ENCODE peak calls at places on chromosomes 12 and 14, in nine cellular contexts. One of them, this sample, is unnamed.
A peak's percentile ranks its signal among the peaks of the same experiment; 100 is the strongest.

GRCh38 chr14:25394791-25395391 is 344.9 kb upstream of the STXBP6 start:
- DNase-seq in ascending aorta: no peak
- DNase-seq in tibial artery: no peak
- DNase-seq in HCT116: no peak
- DNase-seq in cardiac fibroblast: no peak
- DNase-seq in WTC11: no peak
- DNase-seq in thoracic aorta: no peak
- DNase-seq in foreskin fibroblast: no peak
- DNase-seq in breast epithelium: no peak
- DNase-seq in this sample: no peak

GRCh38 chr14:22614240-22614799 is 16.2 kb downstream of the ABHD4 start:
- DNase-seq in cardiac fibroblast: peak; percentile 89
- DNase-seq in WTC11: no peak
- DNase-seq in ascending aorta: no peak
- DNase-seq in tibial artery: no peak
- DNase-seq in foreskin fibroblast: peak; percentile 80
- DNase-seq in thoracic aorta: no peak
- DNase-seq in HCT116: peak; percentile 76
- DNase-seq in breast epithelium: peak; percentile 44
- DNase-seq in this sample: no peak

GRCh38 chr14:28780843-28781503 is 14.4 kb downstream of the FOXG1 start:
- DNase-seq in thoracic aorta: no peak
- DNase-seq in HCT116: no peak
- DNase-seq in ascending aorta: no peak
- DNase-seq in breast epithelium: no peak
- DNase-seq in foreskin fibroblast: no peak
- DNase-seq in tibial artery: no peak
- DNase-seq in WTC11: no peak
- DNase-seq in cardiac fibroblast: no peak
- DNase-seq in this sample: no peak

GRCh38 chr12:108825205-108825950 is 32.0 kb downstream of the SSH1 start:
- DNase-seq in cardiac fibroblast: peak; percentile 56
- DNase-seq in breast epithelium: no peak
- DNase-seq in tibial artery: no peak
- DNase-seq in ascending aorta: no peak
- DNase-seq in HCT116: no peak
- DNase-seq in WTC11: no peak
- DNase-seq in foreskin fibroblast: peak; percentile 45
- DNase-seq in thoracic aorta: no peak
- DNase-seq in this sample: no peak

GRCh38 chr12:100576311-100577036 is 3.0 kb downstream of the GAS2L3 start:
- DNase-seq in thoracic aorta: no peak
- DNase-seq in breast epithelium: no peak
- DNase-seq in HCT116: peak; percentile 33
- DNase-seq in ascending aorta: no peak
- DNase-seq in foreskin fibroblast: peak; percentile 78
- DNase-seq in cardiac fibroblast: peak; percentile 80
- DNase-seq in tibial artery: no peak
- DNase-seq in WTC11: no peak
- DNase-seq in this sample: no peak

GRCh38 chr12:98294426-98294825 is 221.0 kb upstream of the TMPO start:
- DNase-seq in breast epithelium: no peak
- DNase-seq in foreskin fibroblast: no peak
- DNase-seq in thoracic aorta: no peak
- DNase-seq in tibial artery: no peak
- DNase-seq in WTC11: no peak
- DNase-seq in ascending aorta: no peak
- DNase-seq in HCT116: no peak
- DNase-seq in cardiac fibroblast: no peak
- DNase-seq in this sample: no peak

GRCh38 chr14:35285168-35285990 is 6.8 kb upstream of the PSMA6 start:
- DNase-seq in foreskin fibroblast: peak; percentile 21
- DNase-seq in thoracic aorta: no peak
- DNase-seq in WTC11: no peak
- DNase-seq in ascending aorta: no peak
- DNase-seq in breast epithelium: no peak
- DNase-seq in tibial artery: no peak
- DNase-seq in cardiac fibroblast: no peak
- DNase-seq in HCT116: no peak
- DNase-seq in this sample: no peak

GRCh38 chr14:104346608-104347007 is 208.2 kb downstream of the KIF26A start:
- DNase-seq in WTC11: no peak
- DNase-seq in thoracic aorta: no peak
- DNase-seq in tibial artery: peak; percentile 40
- DNase-seq in cardiac fibroblast: no peak
- DNase-seq in breast epithelium: no peak
- DNase-seq in HCT116: no peak
- DNase-seq in foreskin fibroblast: no peak
- DNase-seq in ascending aorta: no peak
- DNase-seq in this sample: no peak

GRCh38 chr14:37709419-37710195 is 114.2 kb downstream of the TTC6 start:
- DNase-seq in WTC11: no peak
- DNase-seq in thoracic aorta: no peak
- DNase-seq in HCT116: peak; percentile 16
- DNase-seq in cardiac fibroblast: peak; percentile 7
- DNase-seq in ascending aorta: no peak
- DNase-seq in tibial artery: no peak
- DNase-seq in breast epithelium: no peak
- DNase-seq in foreskin fibroblast: peak; percentile 8
- DNase-seq in this sample: no peak
- TF ChIP-seq CTCF in WTC11: no peak
- TF ChIP-seq CTCF in thoracic aorta: no peak
- TF ChIP-seq CTCF in HCT116: peak; percentile 40
- TF ChIP-seq CTCF in cardiac fibroblast: peak; percentile 45
- TF ChIP-seq CTCF in ascending aorta: no peak
- TF ChIP-seq CTCF in tibial artery: no peak
- TF ChIP-seq CTCF in breast epithelium: peak; percentile 30
- TF ChIP-seq CTCF in foreskin fibroblast: peak; percentile 36
- TF ChIP-seq CTCF in this sample: peak; percentile 73

GRCh38 chr14:67837011-67837624 is 17.5 kb downstream of the RAD51B start:
- DNase-seq in HCT116: peak; percentile 72
- DNase-seq in thoracic aorta: no peak
- DNase-seq in cardiac fibroblast: peak; percentile 92
- DNase-seq in breast epithelium: peak; percentile 57
- DNase-seq in tibial artery: no peak
- DNase-seq in foreskin fibroblast: peak; percentile 62
- DNase-seq in ascending aorta: no peak
- DNase-seq in WTC11: no peak
- DNase-seq in this sample: peak; percentile 47
- TF ChIP-seq CTCF in HCT116: peak; percentile 66
- TF ChIP-seq CTCF in thoracic aorta: peak; percentile 41
- TF ChIP-seq CTCF in cardiac fibroblast: peak; percentile 48
- TF ChIP-seq CTCF in breast epithelium: peak; percentile 84
- TF ChIP-seq CTCF in tibial artery: peak; percentile 64
- TF ChIP-seq CTCF in foreskin fibroblast: peak; percentile 60
- TF ChIP-seq CTCF in ascending aorta: peak; percentile 40
- TF ChIP-seq CTCF in WTC11: peak; percentile 36
- TF ChIP-seq CTCF in this sample: peak; percentile 83

GRCh38 chr14:79254069-79254775 is 957.1 kb downstream of the DIO2 start:
- DNase-seq in thoracic aorta: no peak
- DNase-seq in cardiac fibroblast: peak; percentile 6
- DNase-seq in WTC11: no peak
- DNase-seq in tibial artery: no peak
- DNase-seq in HCT116: no peak
- DNase-seq in breast epithelium: no peak
- DNase-seq in foreskin fibroblast: peak; percentile 4
- DNase-seq in ascending aorta: no peak
- DNase-seq in this sample: no peak
- TF ChIP-seq CTCF in thoracic aorta: no peak
- TF ChIP-seq CTCF in cardiac fibroblast: no peak
- TF ChIP-seq CTCF in WTC11: no peak
- TF ChIP-seq CTCF in tibial artery: no peak
- TF ChIP-seq CTCF in HCT116: no peak
- TF ChIP-seq CTCF in breast epithelium: no peak
- TF ChIP-seq CTCF in foreskin fibroblast: no peak
- TF ChIP-seq CTCF in ascending aorta: no peak
- TF ChIP-seq CTCF in this sample: no peak

DNA sequence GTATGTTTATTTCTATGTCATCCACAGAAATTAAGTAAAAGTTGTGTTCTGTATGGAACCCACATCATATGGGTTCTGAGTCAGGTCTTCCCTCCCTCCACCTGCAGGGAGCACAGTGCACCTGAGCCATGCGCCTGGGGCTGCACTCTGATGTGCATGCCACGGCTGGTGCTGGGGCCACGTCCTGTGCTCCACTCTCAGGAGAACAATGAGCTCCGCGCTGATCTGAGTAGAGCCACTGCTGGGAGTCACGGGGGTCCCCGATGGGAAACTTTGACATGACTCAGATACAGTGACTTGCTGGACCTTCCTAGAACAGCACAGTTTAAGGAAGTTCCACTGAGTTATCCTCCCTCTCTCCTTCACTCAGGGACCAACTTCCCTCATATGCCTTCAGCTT is 683.4 kb downstream of the TMEM121 start:
- DNase-seq in foreskin fibroblast: no peak
- DNase-seq in cardiac fibroblast: no peak
- DNase-seq in tibial artery: no peak
- DNase-seq in thoracic aorta: no peak
- DNase-seq in HCT116: no peak
- DNase-seq in breast epithelium: no peak
- DNase-seq in ascending aorta: no peak
- DNase-seq in WTC11: no peak
- DNase-seq in this sample: no peak
- TF ChIP-seq CTCF in foreskin fibroblast: no peak
- TF ChIP-seq CTCF in cardiac fibroblast: no peak
- TF ChIP-seq CTCF in tibial artery: no peak
- TF ChIP-seq CTCF in thoracic aorta: no peak
- TF ChIP-seq CTCF in HCT116: no peak
- TF ChIP-seq CTCF in breast epithelium: no peak
- TF ChIP-seq CTCF in ascending aorta: no peak
- TF ChIP-seq CTCF in WTC11: no peak
- TF ChIP-seq CTCF in this sample: no peak

GRCh38 chr12:112801055-112801454 is 9.5 kb downstream of the RPH3A start:
- DNase-seq in WTC11: no peak
- DNase-seq in HCT116: no peak
- DNase-seq in foreskin fibroblast: no peak
- DNase-seq in thoracic aorta: no peak
- DNase-seq in ascending aorta: no peak
- DNase-seq in cardiac fibroblast: no peak
- DNase-seq in breast epithelium: no peak
- DNase-seq in tibial artery: no peak
- DNase-seq in this sample: no peak

GRCh38 chr12:112807452-112807851 is 15.9 kb downstream of the RPH3A start:
- DNase-seq in HCT116: no peak
- DNase-seq in tibial artery: no peak
- DNase-seq in cardiac fibroblast: no peak
- DNase-seq in breast epithelium: no peak
- DNase-seq in thoracic aorta: no peak
- DNase-seq in foreskin fibroblast: no peak
- DNase-seq in WTC11: no peak
- DNase-seq in ascending aorta: no peak
- DNase-seq in this sample: no peak

GRCh38 chr12:112800183-112800582 is 8.6 kb downstream of the RPH3A start:
- DNase-seq in cardiac fibroblast: no peak
- DNase-seq in thoracic aorta: no peak
- DNase-seq in WTC11: no peak
- DNase-seq in breast epithelium: no peak
- DNase-seq in tibial artery: no peak
- DNase-seq in ascending aorta: no peak
- DNase-seq in HCT116: no peak
- DNase-seq in foreskin fibroblast: no peak
- DNase-seq in this sample: no peak

GRCh38 chr12:112806721-112807120 is 15.2 kb downstream of the RPH3A start:
- DNase-seq in thoracic aorta: no peak
- DNase-seq in tibial artery: no peak
- DNase-seq in HCT116: no peak
- DNase-seq in WTC11: no peak
- DNase-seq in cardiac fibroblast: no peak
- DNase-seq in foreskin fibroblast: no peak
- DNase-seq in breast epithelium: no peak
- DNase-seq in ascending aorta: no peak
- DNase-seq in this sample: no peak

DNA sequence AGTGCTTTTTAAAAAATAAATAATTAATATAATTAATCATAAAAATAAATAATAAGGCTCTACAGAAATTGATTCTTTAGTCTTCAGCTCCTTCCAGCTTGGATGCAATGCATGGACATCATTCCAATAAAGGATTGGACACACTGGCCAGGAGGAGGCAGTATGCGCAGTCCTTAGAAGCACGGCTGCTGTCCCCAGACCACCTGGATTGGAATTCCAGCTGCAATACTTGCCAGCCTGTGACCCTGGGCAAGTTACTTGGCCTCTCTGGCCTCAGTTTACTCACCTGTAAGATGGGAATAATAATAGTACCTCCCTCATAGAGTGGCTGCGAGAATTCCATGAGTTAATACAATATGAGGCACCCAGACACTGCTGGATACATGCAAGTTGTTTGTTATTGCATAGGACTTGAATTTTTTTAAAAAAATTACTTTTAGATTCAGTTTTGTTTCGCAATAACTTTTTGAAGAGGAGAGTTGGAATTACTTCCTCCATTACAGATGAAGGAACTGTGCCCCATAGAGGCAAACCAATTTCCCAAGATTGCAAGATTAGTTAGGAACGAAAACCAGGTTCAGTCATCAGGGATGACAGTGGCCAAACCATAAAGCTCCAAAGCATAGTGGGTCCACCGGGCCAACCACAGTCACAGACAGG is 12.2 kb downstream of the RPH3A start:
- DNase-seq in breast epithelium: no peak
- DNase-seq in WTC11: no peak
- DNase-seq in cardiac fibroblast: no peak
- DNase-seq in tibial artery: no peak
- DNase-seq in HCT116: no peak
- DNase-seq in thoracic aorta: no peak
- DNase-seq in foreskin fibroblast: no peak
- DNase-seq in ascending aorta: no peak
- DNase-seq in this sample: no peak
- TF ChIP-seq CTCF in breast epithelium: no peak
- TF ChIP-seq CTCF in WTC11: no peak
- TF ChIP-seq CTCF in cardiac fibroblast: no peak
- TF ChIP-seq CTCF in tibial artery: no peak
- TF ChIP-seq CTCF in HCT116: no peak
- TF ChIP-seq CTCF in thoracic aorta: no peak
- TF ChIP-seq CTCF in foreskin fibroblast: no peak
- TF ChIP-seq CTCF in ascending aorta: no peak
- TF ChIP-seq CTCF in this sample: no peak